ENCODE peak calls at places on chromosomes 16 and 17, in seven cellular contexts. K is heart left ventricle; B is CD8-positive, alpha-beta memory T cell; S is AG04450; X is uterus; J is CD8-positive, alpha-beta T cell; O is body of pancreas. I is an unnamed sample. For H3K27me3, the result is how much of the 10 kb centered on the place peaks cover.

GRCh38 chr16:9874233-9874632 is 308.0 kb downstream of the GRIN2A start:
- DNase-seq in K (no peak), B (no peak), S (no peak), X (no peak), J (no peak), O (no peak), I (no peak)

GRCh38 chr17:50841949-50842354 is 6.6 kb downstream of the WFIKKN2 start:
- DNase-seq in K (peak), B (peak), S (no peak), X (peak), J (peak), O (peak), I (no peak)

GRCh38 chr16:27366687-27367462 is 35.1 kb upstream of the IL21R start:
- DNase-seq in K (no peak), B (no peak), S (no peak), X (no peak), J (no peak), O (no peak), I (no peak)

GRCh38 chr17:40340880-40341807 is 23.4 kb downstream of the GJD3 start:
- DNase-seq in K (peak), B (peak), S (no peak), X (peak), J (peak), O (peak), I (peak)

GRCh38 chr17:72294487-72294893 is 173.7 kb downstream of the SOX9 start:
- DNase-seq in K (peak), B (no peak), S (no peak), X (no peak), J (no peak), O (no peak), I (no peak)

GRCh38 chr17:6596941-6597340 is 40.6 kb upstream of the PITPNM3 start:
- DNase-seq in K (no peak), B (no peak), S (no peak), X (no peak), J (no peak), O (no peak), I (no peak)

GRCh38 chr16:4696905-4697866 is 3.8 kb downstream of the NUDT16L1 start:
- DNase-seq in K (peak), B (peak), S (no peak), X (peak), J (no peak), O (no peak), I (no peak)

GRCh38 chr16:87465306-87465705 is 27.5 kb downstream of the ZCCHC14 start:
- DNase-seq in K (peak), B (no peak), S (peak), X (peak), J (no peak), O (peak), I (no peak)

GRCh38 chr17:57481901-57482300 is 225.6 kb downstream of the MSI2 start:
- DNase-seq in K (no peak), B (no peak), S (peak), X (peak), J (no peak), O (no peak), I (no peak)

GRCh38 chr16:29710227-29711219 is 31.5 kb downstream of the QPRT start:
- DNase-seq in K (no peak), B (peak), S (peak), X (peak), J (peak), O (no peak), I (no peak)

DNA sequence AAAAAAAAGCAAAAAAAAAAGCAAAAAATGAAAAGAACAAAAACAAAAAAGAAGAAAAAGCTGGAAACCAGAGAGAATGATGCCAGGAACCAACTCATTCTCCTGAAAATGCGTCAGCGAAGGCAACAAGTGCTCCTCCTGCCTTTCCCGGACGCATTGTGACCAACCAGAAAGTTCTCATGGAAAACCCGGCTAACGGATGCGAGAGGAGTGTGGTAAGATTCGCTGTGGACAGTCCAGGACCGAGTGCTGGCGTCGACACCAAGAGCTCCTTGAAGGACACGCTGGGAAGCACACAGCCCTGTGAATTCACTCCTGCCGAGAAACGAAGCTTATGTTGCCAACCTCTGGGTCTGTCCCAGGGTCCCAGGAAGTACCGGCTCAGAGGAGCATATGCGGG is 43.4 kb downstream of the METRNL start:
- DNase-seq in K (no peak), B (no peak), S (no peak), X (no peak), J (no peak), O (no peak), I (no peak)
- H3K4me3 ChIP-seq in K (no peak), B (no peak), S (no peak), X (no peak), J (no peak), O (no peak), I (no peak)

DNA sequence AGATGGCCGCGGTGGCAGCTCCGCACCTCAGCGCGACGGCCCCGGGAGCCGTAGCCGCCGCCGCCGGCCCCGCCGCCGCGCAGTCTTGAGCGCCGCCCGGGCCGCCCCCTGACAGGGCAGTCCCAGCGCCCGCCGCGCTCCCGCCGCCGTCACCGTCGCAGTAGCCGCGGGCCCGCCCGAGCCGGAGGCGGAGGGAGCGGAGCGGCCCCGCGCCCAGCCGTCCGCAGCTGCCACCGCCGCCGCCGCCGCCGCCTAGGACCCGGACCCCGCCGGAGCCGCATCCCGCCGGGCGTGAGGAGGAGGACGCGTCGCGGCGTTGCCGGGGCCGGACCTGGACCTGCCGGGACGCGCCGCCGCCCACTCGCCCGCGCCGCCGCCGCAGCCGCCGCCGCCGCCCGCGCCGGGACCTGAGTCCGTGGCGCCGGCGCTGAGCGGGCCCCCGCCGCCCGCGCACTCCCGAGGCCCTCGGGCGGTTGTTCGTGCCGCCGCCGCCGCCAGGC is 263 bp downstream of the TNRC6C start:
- DNase-seq in K (no peak), B (no peak), S (no peak), X (no peak), J (no peak), O (no peak), I (no peak)
- H3K27ac ChIP-seq in K (peak), B (no peak), S (no peak), X (peak), J (no peak), O (peak), I (peak)

DNA sequence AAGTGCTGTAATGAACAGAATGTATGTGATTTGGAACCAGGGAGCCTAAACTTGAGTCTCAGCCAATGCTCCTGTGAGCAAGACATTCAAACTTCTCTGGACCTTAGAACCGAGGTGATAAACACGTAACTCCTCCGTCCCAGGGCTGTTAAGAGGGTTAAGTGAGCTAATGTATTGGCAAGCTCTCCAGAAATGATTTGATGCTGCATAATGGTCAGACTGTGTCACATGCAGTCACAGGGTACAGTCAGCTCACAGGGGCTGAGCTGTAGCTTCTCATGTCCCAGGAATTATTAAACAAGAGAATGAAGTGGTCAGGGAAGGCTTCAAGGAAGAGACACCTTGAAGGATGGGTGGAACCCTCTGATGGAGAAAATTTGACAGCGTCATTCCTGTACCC is 10.1 kb upstream of the SLC4A1 start:
- DNase-seq in K (no peak), B (no peak), S (no peak), X (no peak), J (no peak), O (no peak), I (no peak)
- H3K27me3 ChIP-seq in K (under half), B (under half), S (under half), X (under half), J (under half), O (under half), I (under half)

DNA sequence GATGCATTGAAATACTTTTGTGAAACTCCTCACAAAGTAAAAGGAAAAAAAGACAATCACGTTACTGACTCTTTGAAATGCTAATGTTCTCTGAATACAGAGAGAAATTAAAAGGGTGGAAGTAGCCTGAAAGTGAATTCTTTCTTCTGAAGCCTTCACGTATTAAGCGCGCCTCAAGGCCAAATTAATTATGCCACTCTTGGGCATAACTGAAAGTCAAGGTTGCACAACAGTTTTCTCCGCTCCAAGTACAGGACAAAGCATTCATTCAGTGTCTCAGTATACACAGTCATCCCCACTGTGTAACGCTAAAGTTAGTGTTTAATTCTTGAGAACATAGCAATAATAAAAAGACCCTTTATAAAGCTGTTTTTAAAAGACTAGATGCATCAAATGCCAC is 21.5 kb downstream of the PARN start:
- DNase-seq in K (no peak), B (no peak), S (no peak), X (no peak), J (no peak), O (no peak), I (no peak)
- H3K4me3 ChIP-seq in K (no peak), B (no peak), S (no peak), X (no peak), J (no peak), O (no peak), I (no peak)

I was measured in effector memory CD4-positive, alpha-beta T cell.